ENCODE peak calls at places on chromosome 5, in six cellular contexts. G is esophagus muscularis mucosa, T is left lung, X is kidney epithelial cell, K is PC-9, W is fibroblast of the aortic adventitia. A is an unnamed sample.

GRCh38 chr5:175840050-175840841 is 31.1 kb upstream of the CPLX2 start:
- DNase-seq in G (no peak), T (no peak), X (no peak), K (no peak), W (peak), A (no peak)

GRCh38 chr5:125412051-125412560 is 665.7 kb upstream of the ZNF608 start:
- DNase-seq in G (no peak), T (no peak), X (no peak), K (no peak), W (peak), A (no peak)

GRCh38 chr5:136809382-136809781 is 444.0 kb upstream of the TRPC7 start:
- DNase-seq in G (no peak), T (no peak), X (no peak), K (no peak), W (peak), A (no peak)

GRCh38 chr5:175214152-175214551 is 229.8 kb downstream of the DRD1 start:
- DNase-seq in G (no peak), T (no peak), X (peak), K (no peak), W (peak), A (peak)

GRCh38 chr5:154181156-154181555 is 9.4 kb upstream of the GALNT10 start:
- DNase-seq in G (no peak), T (no peak), X (no peak), K (no peak), W (no peak), A (no peak)

GRCh38 chr5:28648108-28648507 is 1609.7 kb upstream of the CDH9 start:
- DNase-seq in G (no peak), T (no peak), X (peak), K (no peak), W (no peak), A (no peak)

GRCh38 chr5:40603378-40603777 is 76.3 kb upstream of the PTGER4 start:
- DNase-seq in G (no peak), T (no peak), X (peak), K (no peak), W (no peak), A (peak)

GRCh38 chr5:97062046-97062445 is 80.4 kb downstream of the LIX1 start:
- DNase-seq in G (no peak), T (no peak), X (no peak), K (no peak), W (no peak), A (no peak)

GRCh38 chr5:66080664-66081063 is 63.4 kb upstream of the SREK1 start:
- DNase-seq in G (no peak), T (no peak), X (no peak), K (no peak), W (peak), A (no peak)

GRCh38 chr5:136811551-136811950 is 446.2 kb upstream of the TRPC7 start:
- DNase-seq in G (no peak), T (no peak), X (peak), K (peak), W (peak), A (peak)

GRCh38 chr5:40478766-40479165 is 200.9 kb upstream of the PTGER4 start:
- DNase-seq in G (no peak), T (no peak), X (no peak), K (no peak), W (no peak), A (no peak)

GRCh38 chr5:158882660-158883059 is 217.1 kb downstream of the EBF1 start:
- DNase-seq in G (no peak), T (no peak), X (no peak), K (no peak), W (no peak), A (no peak)

GRCh38 chr5:128711216-128711615 is 173.2 kb upstream of the FBN2 start:
- DNase-seq in G (no peak), T (no peak), X (no peak), K (no peak), W (no peak), A (no peak)

GRCh38 chr5:9324348-9325056 is 221.4 kb downstream of the SEMA5A start:
- DNase-seq in G (no peak), T (no peak), X (no peak), K (no peak), W (peak), A (peak)

GRCh38 chr5:111752426-111752965 is 4.5 kb downstream of the NREP start:
- DNase-seq in G (no peak), T (no peak), X (no peak), K (no peak), W (no peak), A (no peak)

GRCh38 chr5:34898258-34898895 is 16.9 kb downstream of the RAD1 start:
- DNase-seq in G (no peak), T (no peak), X (no peak), K (peak), W (peak), A (peak)

GRCh38 chr5:74326571-74327338 is 313.8 kb downstream of the ENC1 start:
- DNase-seq in G (no peak), T (no peak), X (peak), K (peak), W (peak), A (peak)

GRCh38 chr5:72280655-72281069 is 39.4 kb downstream of the MRPS27 start:
- DNase-seq in G (no peak), T (no peak), X (no peak), K (peak), W (peak), A (peak)

GRCh38 chr5:67026278-67026677 is 170.3 kb downstream of the CD180 start:
- DNase-seq in G (no peak), T (no peak), X (no peak), K (no peak), W (no peak), A (no peak)

DNA sequence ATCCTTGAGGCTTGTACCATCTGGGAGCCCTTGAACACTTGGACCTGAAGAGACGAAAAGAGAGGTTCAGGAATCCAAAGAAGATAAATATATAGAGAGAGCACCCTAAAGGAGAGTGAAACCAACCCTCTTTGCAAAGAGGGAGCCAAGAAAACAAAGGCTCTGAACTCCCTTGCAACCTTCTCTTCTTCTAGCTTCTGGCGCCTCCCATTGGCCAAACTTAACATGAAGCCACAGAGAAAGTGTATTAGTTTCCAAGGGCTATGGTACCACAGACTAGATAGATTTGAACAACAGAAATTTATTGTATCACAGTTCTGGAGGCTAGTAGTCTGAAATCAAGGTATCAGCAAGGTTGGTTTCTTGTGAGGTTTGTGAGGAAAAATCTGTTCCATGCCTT is 175.1 kb downstream of the HCN1 start:
- DNase-seq in G (no peak), T (no peak), X (no peak), K (peak), W (no peak), A (peak)
- TF ChIP-seq CTCF in G (no peak), T (peak), X (no peak), K (peak), W (no peak), A (peak)

DNA sequence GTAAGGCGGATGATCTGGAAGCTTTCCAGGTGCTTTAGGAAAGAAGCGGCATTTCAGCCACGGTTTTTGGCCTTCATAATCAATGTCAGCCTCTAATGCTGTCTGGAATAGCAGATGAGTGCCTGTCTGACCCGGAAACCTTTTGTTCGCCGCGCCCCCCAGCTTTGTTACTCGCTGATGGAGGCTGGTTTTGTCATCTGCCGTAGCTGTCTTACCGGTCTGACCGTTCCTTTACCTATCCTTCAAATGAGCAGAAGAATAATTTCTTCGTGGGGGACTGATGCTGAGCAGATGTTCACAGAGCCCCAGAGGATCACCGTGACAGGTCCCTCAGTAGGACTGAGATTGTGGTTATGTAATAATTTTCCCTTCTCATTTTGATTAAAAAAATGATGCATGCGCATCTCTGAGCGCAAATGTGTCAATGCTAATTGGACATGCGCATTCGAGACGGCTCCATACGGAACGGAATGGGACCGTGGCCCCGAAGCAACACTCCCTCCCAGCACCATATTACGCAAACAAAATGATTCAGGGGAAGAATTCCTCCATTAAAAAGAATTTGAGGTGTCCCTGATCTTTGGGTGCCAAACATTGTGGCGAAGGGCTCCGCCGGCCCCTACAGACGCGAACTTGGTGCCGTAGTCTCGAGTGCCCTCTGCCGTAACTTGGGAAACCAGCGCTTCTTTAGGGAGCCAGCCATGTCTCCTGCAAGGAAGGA is 27.6 kb downstream of the TLX3 start:
- DNase-seq in G (no peak), T (no peak), X (peak), K (peak), W (peak), A (peak)
- H3K4me3 ChIP-seq in G (peak), T (peak), X (peak), K (peak), W (peak), A (peak)

GRCh38 chr5:149264432-149265069 is 7.1 kb upstream of the AFAP1L1 start:
- DNase-seq in G (no peak), T (no peak), X (no peak), K (peak), W (no peak), A (no peak)
- TF ChIP-seq CTCF in G (no peak), T (peak), X (peak), K (peak), W (peak), A (peak)

DNA sequence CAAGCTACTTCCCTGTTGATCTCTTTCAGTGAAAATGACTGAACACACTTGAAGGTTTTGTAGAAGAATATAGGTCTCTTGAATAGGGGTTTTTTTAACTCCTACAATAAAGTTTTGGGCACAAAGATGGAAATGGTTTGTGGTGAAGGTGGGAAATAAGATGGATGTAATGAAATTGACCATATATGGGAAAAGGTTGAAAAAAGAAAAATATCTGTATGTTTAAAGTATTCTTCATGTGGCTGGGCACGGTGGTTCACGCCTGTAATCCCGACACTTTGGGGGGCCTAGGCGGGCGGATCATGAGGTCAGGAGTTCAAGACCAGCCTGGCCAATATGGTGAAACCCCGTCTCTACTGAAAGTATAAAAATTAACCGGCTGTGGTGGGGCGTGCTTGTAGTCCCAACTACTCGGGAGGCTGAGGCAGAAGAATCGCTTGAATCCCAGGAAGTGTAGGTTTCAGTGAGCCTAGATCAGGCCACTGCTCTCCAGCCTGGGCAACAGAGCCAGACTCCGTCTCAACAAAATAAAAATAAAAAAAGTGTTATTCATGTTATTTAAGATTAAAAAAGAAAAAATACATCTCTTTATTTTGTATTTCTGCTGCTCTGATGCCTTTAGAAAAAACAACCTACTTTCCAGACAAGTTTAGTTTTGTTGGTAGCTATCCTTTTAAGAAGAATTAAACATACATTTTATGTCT is 2.2 kb downstream of the RBM27 start:
- DNase-seq in G (no peak), T (no peak), X (no peak), K (no peak), W (no peak), A (no peak)
- H3K4me3 ChIP-seq in G (peak), T (no peak), X (no peak), K (peak), W (peak), A (no peak)

DNA sequence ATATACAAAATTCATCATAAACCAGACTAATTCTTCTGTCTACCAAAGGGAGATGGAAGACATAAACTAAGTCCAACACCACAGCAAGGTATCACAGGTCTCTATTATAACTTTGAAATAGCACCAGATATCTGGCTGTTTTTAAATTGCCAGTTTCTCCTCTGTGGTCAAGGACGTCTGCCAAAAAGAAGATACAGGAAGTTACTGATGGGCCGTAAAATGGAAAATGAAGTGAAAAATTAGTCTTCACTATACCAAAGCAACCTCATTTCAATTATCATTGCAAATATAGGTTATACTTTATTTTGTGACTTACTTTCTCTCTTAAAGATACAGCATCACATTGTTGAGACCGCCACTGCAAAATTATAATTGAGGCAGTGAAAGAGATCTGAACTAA is 225.5 kb downstream of the NDUFS4 start:
- DNase-seq in G (peak), T (no peak), X (no peak), K (no peak), W (no peak), A (no peak)
- TF ChIP-seq CTCF in G (no peak), T (no peak), X (no peak), K (no peak), W (no peak), A (no peak)

GRCh38 chr5:172645271-172645670 is 4.2 kb downstream of the NEURL1B start:
- DNase-seq in G (no peak), T (no peak), X (no peak), K (no peak), W (no peak), A (no peak)

GRCh38 chr5:172648755-172649154 is 7.7 kb downstream of the NEURL1B start:
- DNase-seq in G (no peak), T (no peak), X (no peak), K (peak), W (no peak), A (no peak)

GRCh38 chr5:172646716-172647285 is 5.7 kb downstream of the NEURL1B start:
- DNase-seq in G (no peak), T (no peak), X (no peak), K (no peak), W (peak), A (no peak)

GRCh38 chr5:172647341-172648007 is 6.4 kb downstream of the NEURL1B start:
- DNase-seq in G (no peak), T (no peak), X (no peak), K (no peak), W (no peak), A (no peak)

DNA sequence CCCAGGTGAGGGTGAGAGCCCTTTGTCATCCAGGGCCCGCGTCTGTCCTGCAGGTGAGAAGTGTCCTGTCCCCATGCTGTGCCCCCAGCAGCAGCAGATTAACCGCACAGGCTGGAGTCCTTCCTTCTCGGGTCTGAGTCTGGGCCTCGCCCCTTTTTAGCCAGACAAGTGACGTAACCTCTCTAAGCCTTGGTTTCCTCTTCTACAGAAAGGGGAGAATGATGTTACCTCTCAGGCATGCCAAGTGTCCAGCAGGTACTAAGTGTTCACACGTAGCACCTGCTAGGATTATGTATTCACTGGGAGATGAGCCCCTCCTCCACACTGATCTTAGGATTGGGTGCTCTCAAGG is 6.9 kb downstream of the NEURL1B start:
- DNase-seq in G (no peak), T (no peak), X (no peak), K (peak), W (no peak), A (no peak)
- H3K4me3 ChIP-seq in G (no peak), T (no peak), X (no peak), K (no peak), W (no peak), A (no peak)

GRCh38 chr5:95655575-95655974 is 9.0 kb downstream of the RFESD start:
- DNase-seq in G (no peak), T (no peak), X (no peak), K (no peak), W (no peak), A (no peak)

GRCh38 chr5:95662946-95663345 is 16.4 kb downstream of the RFESD start:
- DNase-seq in G (no peak), T (no peak), X (no peak), K (no peak), W (no peak), A (no peak)

GRCh38 chr5:95664204-95664786 is 17.7 kb downstream of the RFESD start:
- DNase-seq in G (no peak), T (no peak), X (no peak), K (peak), W (peak), A (no peak)

GRCh38 chr5:95654196-95654595 is 7.6 kb downstream of the RFESD start:
- DNase-seq in G (no peak), T (no peak), X (no peak), K (no peak), W (no peak), A (no peak)

GRCh38 chr5:95660060-95660459 is 13.5 kb downstream of the RFESD start:
- DNase-seq in G (no peak), T (no peak), X (no peak), K (no peak), W (no peak), A (no peak)
- TF ChIP-seq CTCF in G (no peak), T (no peak), X (no peak), K (no peak), W (no peak), A (no peak)

GRCh38 chr5:133457956-133458355 is 154.4 kb downstream of the FSTL4 start:
- DNase-seq in G (no peak), T (no peak), X (no peak), K (no peak), W (no peak), A (no peak)

GRCh38 chr5:133458435-133458834 is 153.9 kb downstream of the FSTL4 start:
- DNase-seq in G (no peak), T (no peak), X (no peak), K (no peak), W (no peak), A (no peak)

GRCh38 chr5:133460172-133460758 is 152.1 kb downstream of the FSTL4 start:
- DNase-seq in G (no peak), T (no peak), X (no peak), K (peak), W (no peak), A (no peak)

GRCh38 chr5:133457439-133457838 is 154.9 kb downstream of the FSTL4 start:
- DNase-seq in G (no peak), T (no peak), X (no peak), K (no peak), W (no peak), A (no peak)

GRCh38 chr5:133459474-133460155 is 152.7 kb downstream of the FSTL4 start:
- DNase-seq in G (no peak), T (no peak), X (no peak), K (no peak), W (no peak), A (no peak)
- H3K4me3 ChIP-seq in G (no peak), T (no peak), X (no peak), K (no peak), W (no peak), A (no peak)

DNA sequence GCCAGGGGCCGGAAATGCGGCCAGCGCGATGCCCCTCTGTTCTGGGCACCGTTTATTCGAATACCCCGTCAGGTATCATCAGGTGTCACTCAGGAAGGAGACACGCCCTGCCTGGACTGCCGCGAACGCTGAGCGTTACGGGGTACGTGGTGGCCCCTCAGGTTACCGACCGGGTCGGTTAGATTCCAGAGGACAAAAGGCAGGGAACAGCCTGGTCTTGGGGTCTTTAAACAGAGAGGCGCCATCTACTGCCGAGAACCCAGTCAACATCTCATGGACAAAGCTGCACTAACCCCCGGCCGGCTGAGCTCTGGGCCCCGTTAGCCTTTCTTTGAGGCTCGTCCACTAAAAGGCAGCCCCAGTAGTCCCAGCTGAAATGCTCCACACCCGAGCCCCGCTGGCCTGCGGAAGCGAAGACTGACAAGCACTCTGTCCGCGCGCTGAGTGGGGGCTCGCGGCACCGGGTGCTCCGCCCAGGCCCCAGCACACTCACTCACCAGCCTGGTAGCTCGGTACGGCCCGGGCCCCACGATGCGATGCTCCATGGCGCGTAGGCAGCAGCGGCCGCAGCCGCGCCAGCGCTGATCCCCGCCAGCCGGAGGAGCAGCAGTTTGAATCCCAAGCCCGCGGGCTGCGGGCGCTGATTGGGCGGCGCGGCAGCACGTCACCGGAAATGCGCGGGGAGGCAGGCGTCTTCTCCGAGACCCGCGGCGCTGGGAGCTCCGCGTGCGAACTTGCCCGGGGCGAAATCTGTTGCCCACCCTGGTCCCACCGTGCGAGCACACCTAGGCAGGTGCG is at the start of gene DEPDC1B:
- DNase-seq in G (peak), T (peak), X (peak), K (peak), W (peak), A (peak)
- TF ChIP-seq CTCF in G (no peak), T (no peak), X (peak), K (no peak), W (peak), A (peak)

A was measured in astrocyte of the cerebellum.